ENCODE peak calls at places on chromosomes 11 and 22, in nine cellular contexts. T, L, V, G, N, O, K, D and Q are unnamed samples.

GRCh38 chr11:105206633-105207032 is 67.1 kb upstream of the CARD18 start:
- DNase-seq in T (no peak), L (no peak), V (no peak), G (no peak), N (peak; percentile 77), O (peak; percentile 2), K (no peak), D (no peak), Q (no peak)

GRCh38 chr11:7089328-7090251 is 792 bp downstream of the RBMXL2 start:
- DNase-seq in T (no peak), L (no peak), V (no peak), G (no peak), N (no peak), O (no peak), K (no peak), D (no peak), Q (no peak)

GRCh38 chr11:45500457-45500856 is 165.0 kb downstream of the CHST1 start:
- DNase-seq in T (peak; percentile 42), L (peak; percentile 38), V (peak; percentile 49), G (no peak), N (no peak), O (no peak), K (no peak), D (no peak), Q (no peak)

GRCh38 chr11:102260241-102260640 is 57.0 kb upstream of the BIRC3 start:
- DNase-seq in T (no peak), L (no peak), V (no peak), G (no peak), N (no peak), O (peak; percentile 85), K (no peak), D (no peak), Q (no peak)

GRCh38 chr11:14312736-14313438 is 46.1 kb downstream of the RRAS2 start:
- DNase-seq in T (no peak), L (no peak), V (no peak), G (no peak), N (peak; percentile 74), O (peak; percentile 72), K (no peak), D (no peak), Q (no peak)

GRCh38 chr11:10076458-10077141 is 217.4 kb downstream of the SBF2 start:
- DNase-seq in T (peak; percentile 88), L (no peak), V (peak; percentile 67), G (no peak), N (peak; percentile 59), O (peak; percentile 36), K (no peak), D (peak; percentile 55), Q (peak; percentile 66)

GRCh38 chr11:72930011-72930410 is 115.8 kb downstream of the ATG16L2 start:
- DNase-seq in T (peak; percentile 61), L (no peak), V (no peak), G (no peak), N (peak; percentile 37), O (peak; percentile 69), K (no peak), D (no peak), Q (peak; percentile 41)

GRCh38 chr22:18970180-18970947 is 34.3 kb upstream of the PRODH start:
- DNase-seq in T (peak; percentile 21), L (no peak), V (peak; percentile 77), G (no peak), N (no peak), O (peak; percentile 30), K (no peak), D (peak; percentile 37), Q (no peak)

GRCh38 chr11:83666149-83666548 is 380.0 kb upstream of the CCDC90B start:
- DNase-seq in T (no peak), L (no peak), V (no peak), G (no peak), N (no peak), O (peak; percentile 56), K (no peak), D (no peak), Q (no peak)

GRCh38 chr11:72001834-72002591 is 3.3 kb downstream of the IL18BP start:
- DNase-seq in T (no peak), L (no peak), V (no peak), G (no peak), N (no peak), O (peak; percentile 29), K (no peak), D (no peak), Q (no peak)

GRCh38 chr11:46410021-46410420 is 18.4 kb upstream of the CHRM4 start:
- DNase-seq in T (peak; percentile 36), L (no peak), V (peak; percentile 59), G (no peak), N (no peak), O (no peak), K (no peak), D (no peak), Q (no peak)

GRCh38 chr22:21807545-21807944 is 59.9 kb downstream of the MAPK1 start:
- DNase-seq in T (peak; percentile 15), L (no peak), V (no peak), G (no peak), N (peak; percentile 8), O (no peak), K (no peak), D (no peak), Q (no peak)

GRCh38 chr22:50020606-50021005 is 8.0 kb upstream of the IL17REL start:
- DNase-seq in T (no peak), L (no peak), V (no peak), G (no peak), N (no peak), O (no peak), K (no peak), D (no peak), Q (no peak)

GRCh38 chr11:120712862-120713770 is 201.6 kb downstream of the GRIK4 start:
- DNase-seq in T (no peak), L (no peak), V (no peak), G (no peak), N (no peak), O (no peak), K (no peak), D (no peak), Q (no peak)

GRCh38 chr11:10603721-10604297 is 35.3 kb upstream of the LYVE1 start:
- DNase-seq in T (no peak), L (no peak), V (no peak), G (no peak), N (no peak), O (no peak), K (no peak), D (no peak), Q (no peak)

GRCh38 chr11:118923721-118924587 is 1.8 kb downstream of the BCL9L start:
- DNase-seq in T (no peak), L (no peak), V (no peak), G (no peak), N (peak; percentile 32), O (no peak), K (no peak), D (no peak), Q (no peak)

GRCh38 chr22:43624144-43624998 is 187.7 kb downstream of the EFCAB6 start:
- DNase-seq in T (no peak), L (no peak), V (no peak), G (no peak), N (peak; percentile 86), O (peak; percentile 70), K (no peak), D (no peak), Q (no peak)

GRCh38 chr11:133828861-133829260 is 16.5 kb downstream of the SPATA19 start:
- DNase-seq in T (no peak), L (peak; percentile 12), V (no peak), G (no peak), N (no peak), O (no peak), K (no peak), D (no peak), Q (no peak)

GRCh38 chr11:32173435-32173834 is 82.6 kb downstream of the RCN1 start:
- DNase-seq in T (peak; percentile 83), L (peak; percentile 73), V (peak; percentile 82), G (no peak), N (peak; percentile 72), O (peak; percentile 58), K (no peak), D (peak; percentile 50), Q (peak; percentile 71)

GRCh38 chr22:47398491-47398890 is 636.0 kb downstream of the TBC1D22A start:
- DNase-seq in T (no peak), L (no peak), V (no peak), G (no peak), N (no peak), O (no peak), K (no peak), D (no peak), Q (no peak)

GRCh38 chr11:130813196-130813595 is 103.1 kb downstream of the SNX19 start:
- DNase-seq in T (no peak), L (no peak), V (no peak), G (no peak), N (no peak), O (no peak), K (no peak), D (no peak), Q (no peak)
- TF ChIP-seq CTCF in T (no peak), L (no peak), V (no peak), G (no peak), N (no peak), O (no peak), K (no peak), D (no peak), Q (no peak)

GRCh38 chr11:69200331-69201047 is 44.8 kb downstream of the SMIM38 start:
- DNase-seq in T (no peak), L (no peak), V (no peak), G (no peak), N (no peak), O (no peak), K (no peak), D (no peak), Q (no peak)
- TF ChIP-seq CTCF in T (no peak), L (no peak), V (no peak), G (no peak), N (no peak), O (no peak), K (no peak), D (no peak), Q (no peak)

DNA sequence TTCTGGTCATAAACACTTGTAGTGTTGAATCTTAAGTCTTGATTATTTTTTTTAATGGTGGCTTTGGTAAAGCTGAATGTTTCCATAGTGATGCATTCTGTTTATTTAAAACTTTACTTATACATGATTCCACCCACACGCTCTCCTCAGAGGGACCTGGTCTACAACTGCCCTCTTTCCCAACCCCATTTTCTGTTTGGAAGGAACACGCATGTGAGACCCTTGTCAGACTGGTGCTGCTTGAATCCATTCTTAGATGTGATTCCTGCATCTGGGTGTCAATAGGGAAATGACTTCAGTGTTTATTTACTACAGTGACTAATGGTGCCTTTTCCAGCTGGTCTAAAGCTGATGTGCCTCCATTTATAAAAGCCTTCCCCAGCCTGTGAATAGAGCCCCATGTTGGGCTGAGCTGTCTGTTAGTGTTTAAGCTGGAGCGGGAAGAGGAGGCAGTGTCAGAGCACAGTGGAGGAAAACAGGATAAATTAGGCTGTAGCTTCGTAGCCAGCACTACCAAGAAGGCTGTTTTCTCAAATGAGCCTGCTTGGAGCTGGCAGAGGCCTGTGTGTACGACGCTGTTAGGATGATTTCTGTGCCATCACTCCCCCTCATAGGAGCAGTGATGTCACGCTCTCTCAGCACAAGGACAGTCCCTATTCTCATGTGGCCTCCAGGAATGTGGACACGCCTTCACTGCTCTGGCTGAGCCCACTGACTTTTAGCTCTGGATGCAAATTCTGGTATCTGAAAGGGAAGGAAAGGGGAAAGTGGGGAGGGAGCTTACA is 18.9 kb upstream of the C11orf96 start:
- DNase-seq in T (peak; percentile 57), L (peak; percentile 92), V (peak; percentile 50), G (no peak), N (peak; percentile 40), O (peak; percentile 68), K (no peak), D (no peak), Q (no peak)
- TF ChIP-seq CTCF in T (no peak), L (no peak), V (no peak), G (no peak), N (no peak), O (no peak), K (no peak), D (no peak), Q (no peak)

GRCh38 chr22:46035742-46036557 is 59.0 kb upstream of the WNT7B start:
- DNase-seq in T (peak; percentile 100), L (peak; percentile 100), V (peak; percentile 100), G (peak; percentile 85), N (peak; percentile 97), O (peak; percentile 97), K (peak; percentile 92), D (peak; percentile 100), Q (peak; percentile 100)
- TF ChIP-seq CTCF in T (no peak), L (no peak), V (no peak), G (no peak), N (no peak), O (no peak), K (no peak), D (no peak), Q (no peak)